ENCODE peak calls at places on chromosomes 4 and X, in six cellular contexts. Y is HepG2, O is K562, P is H1, G is GM12891, A is GM12878. Z is an unnamed sample.

GRCh38 chrX:19626230-19626629 is 110.9 kb upstream of the MAP3K15 start:
- DNase-seq in Y (no peak), O (no peak), P (no peak), G (no peak), A (no peak), Z (no peak)

GRCh38 chr4:123671633-123672404 is 275.2 kb downstream of the SPRY1 start:
- DNase-seq in Y (no peak), O (no peak), P (no peak), G (peak), A (peak), Z (no peak)

GRCh38 chr4:566508-567295 is 9.4 kb downstream of the TMEM271 start:
- DNase-seq in Y (no peak), O (no peak), P (no peak), G (peak), A (no peak), Z (peak)

GRCh38 chr4:65670331-65671031 is at the start of gene EPHA5:
- DNase-seq in Y (peak), O (peak), P (peak), G (no peak), A (no peak), Z (no peak)

GRCh38 chr4:169723207-169723606 is 34.5 kb downstream of the HPF1 start:
- DNase-seq in Y (peak), O (peak), P (no peak), G (no peak), A (no peak), Z (no peak)

GRCh38 chr4:140739971-140740370 is 16.2 kb downstream of the TBC1D9 start:
- DNase-seq in Y (peak), O (no peak), P (no peak), G (no peak), A (no peak), Z (no peak)

GRCh38 chr4:653831-654525 is 20.1 kb downstream of the ATP5ME start:
- DNase-seq in Y (no peak), O (no peak), P (no peak), G (no peak), A (no peak), Z (no peak)

GRCh38 chrX:141214216-141214615 is 28.1 kb downstream of the SPANXC start:
- DNase-seq in Y (no peak), O (no peak), P (no peak), G (no peak), A (no peak), Z (no peak)

GRCh38 chrX:3962511-3963350 is 249.3 kb upstream of the PRKX start:
- DNase-seq in Y (peak), O (peak), P (no peak), G (no peak), A (no peak), Z (no peak)

GRCh38 chrX:101417981-101418841 is 10.2 kb downstream of the HNRNPH2 start:
- DNase-seq in Y (no peak), O (no peak), P (peak), G (peak), A (no peak), Z (peak)

GRCh38 chr4:36551697-36552214 is 270.3 kb downstream of the DTHD1 start:
- DNase-seq in Y (no peak), O (no peak), P (no peak), G (no peak), A (peak), Z (no peak)

GRCh38 chrX:2137882-2138281 is 362.9 kb downstream of the DHRSX start:
- DNase-seq in Y (no peak), O (no peak), P (no peak), G (no peak), A (no peak), Z (no peak)

GRCh38 chrX:83588409-83588808 is 80.3 kb downstream of the POU3F4 start:
- DNase-seq in Y (no peak), O (no peak), P (no peak), G (no peak), A (no peak), Z (no peak)
- TF ChIP-seq TAF1 in Y (no peak), O (no peak), P (no peak), G (no peak), A (no peak), Z (no peak)

GRCh38 chr4:87109945-87110344 is 110.5 kb downstream of the KLHL8 start:
- DNase-seq in Y (no peak), O (no peak), P (no peak), G (no peak), A (no peak), Z (no peak)

GRCh38 chr4:87114245-87115062 is 106.0 kb downstream of the KLHL8 start:
- DNase-seq in Y (no peak), O (no peak), P (peak), G (no peak), A (no peak), Z (no peak)

GRCh38 chr4:87108142-87108546 is 112.3 kb downstream of the KLHL8 start:
- DNase-seq in Y (no peak), O (no peak), P (no peak), G (no peak), A (no peak), Z (no peak)

GRCh38 chr4:87109121-87109520 is 111.3 kb downstream of the KLHL8 start:
- DNase-seq in Y (no peak), O (no peak), P (no peak), G (no peak), A (no peak), Z (no peak)

DNA sequence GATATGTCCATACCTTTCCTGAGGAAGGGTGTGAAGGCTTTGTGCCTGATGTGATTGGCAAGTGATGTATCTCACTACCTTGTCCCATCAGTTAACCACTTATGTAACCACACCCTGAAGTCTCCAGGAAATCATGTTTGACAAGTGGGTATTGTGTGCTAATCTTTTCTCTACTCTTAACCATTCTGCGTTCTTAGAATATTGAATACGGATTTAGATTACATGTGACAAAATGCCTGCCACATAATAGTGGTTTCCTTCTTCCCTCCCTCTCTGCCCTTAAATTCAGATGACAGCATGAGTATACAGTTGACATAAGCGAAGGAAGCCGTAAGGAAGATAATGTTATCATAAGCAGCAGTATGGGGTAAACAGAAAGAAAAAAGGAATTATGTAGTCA is 108.4 kb downstream of the KLHL8 start:
- DNase-seq in Y (no peak), O (peak), P (no peak), G (no peak), A (no peak), Z (no peak)
- TF ChIP-seq POLR2AphosphoS5 in Y (no peak), O (no peak), P (no peak), G (no peak), A (no peak), Z (no peak)

DNA sequence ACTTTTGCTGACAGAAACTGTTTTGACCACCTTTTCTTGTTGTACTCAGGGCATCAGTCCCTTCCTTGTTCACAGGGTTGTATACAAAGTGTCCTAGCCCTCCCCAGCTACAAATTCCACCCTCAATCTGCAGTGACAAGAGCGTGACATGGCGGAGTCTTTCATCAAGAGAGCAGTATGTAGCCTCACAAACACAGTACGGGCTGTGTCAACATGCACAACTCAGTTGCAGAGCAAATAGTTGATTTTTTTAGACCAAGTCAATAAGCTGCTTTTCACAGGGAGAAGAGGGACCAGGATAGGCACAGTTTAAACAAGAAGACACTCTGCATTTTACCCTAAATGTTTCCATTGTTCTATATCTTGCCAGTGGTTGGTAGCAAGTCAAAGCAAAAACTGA is 8.6 kb upstream of the HS6ST2 start:
- DNase-seq in Y (peak), O (no peak), P (no peak), G (no peak), A (no peak), Z (no peak)
- TF ChIP-seq POLR2A in Y (no peak), O (no peak), P (no peak), G (no peak), A (no peak), Z (no peak)

GRCh38 chr4:72311291-72311690 is 257.7 kb downstream of the ADAMTS3 start:
- DNase-seq in Y (no peak), O (no peak), P (no peak), G (no peak), A (no peak), Z (no peak)

GRCh38 chr4:72318771-72319170 is 250.2 kb downstream of the ADAMTS3 start:
- DNase-seq in Y (no peak), O (no peak), P (no peak), G (no peak), A (no peak), Z (no peak)

GRCh38 chr4:72312032-72312650 is 256.9 kb downstream of the ADAMTS3 start:
- DNase-seq in Y (peak), O (no peak), P (no peak), G (no peak), A (no peak), Z (no peak)

GRCh38 chr4:72313121-72313520 is 255.9 kb downstream of the ADAMTS3 start:
- DNase-seq in Y (no peak), O (no peak), P (no peak), G (no peak), A (no peak), Z (no peak)

GRCh38 chr4:72314869-72315268 is 254.2 kb downstream of the ADAMTS3 start:
- DNase-seq in Y (no peak), O (no peak), P (no peak), G (no peak), A (no peak), Z (no peak)
- TF ChIP-seq TAF1 in Y (no peak), O (no peak), P (no peak), G (no peak), A (no peak), Z (no peak)